ENCODE peak calls at places on chromosomes 1 and 21, in five cellular contexts. U is sigmoid colon, K is NCI-H1105 treated with DMSO at 0.1 percent for 48 hours, E is neural crest cell, Z is amniotic stem cell. Y is an unnamed sample.

GRCh38 chr1:172447641-172448040 is 3.8 kb upstream of the PIGC start:
- DNase-seq in Z (no peak), K (no peak), U (no peak), E (no peak), Y (no peak)

GRCh38 chr1:231200417-231201031 is 38.7 kb downstream of the TRIM67 start:
- DNase-seq in U (no peak), K (no peak), E (no peak), Z (no peak), Y (no peak)

GRCh38 chr1:226875641-226876295 is 5.4 kb downstream of the PSEN2 start:
- DNase-seq in E (no peak), K (peak), U (no peak), Z (no peak), Y (no peak)

GRCh38 chr1:201022178-201022823 is 1.2 kb downstream of the KIF21B start:
- DNase-seq in Z (no peak), K (no peak), E (no peak), U (no peak), Y (no peak)

GRCh38 chr1:169027607-169028320 is 78.7 kb upstream of the ATP1B1 start:
- DNase-seq in E (no peak), Z (no peak), K (no peak), U (no peak), Y (no peak)

GRCh38 chr1:19648689-19649088 is 4.6 kb downstream of the NBL1 start:
- DNase-seq in U (no peak), E (no peak), K (no peak), Z (no peak), Y (no peak)

GRCh38 chr1:112196731-112197130 is 199.3 kb upstream of the CTTNBP2NL start:
- DNase-seq in K (no peak), Z (no peak), U (no peak), E (no peak), Y (no peak)

GRCh38 chr1:18955442-18956188 is 861 bp downstream of the IFFO2 start:
- DNase-seq in Z (no peak), U (no peak), E (peak), K (peak), Y (no peak)

GRCh38 chr1:55073187-55073916 is 34.0 kb downstream of the PCSK9 start:
- DNase-seq in U (no peak), Z (no peak), E (no peak), K (no peak), Y (no peak)

GRCh38 chr1:20058531-20058930 is 11.5 kb upstream of the PLA2G5 start:
- DNase-seq in E (no peak), Z (no peak), U (no peak), K (no peak), Y (peak)

GRCh38 chr1:3313579-3313955 is 140.9 kb upstream of the ARHGEF16 start:
- DNase-seq in U (peak), Z (peak), K (no peak), E (no peak), Y (peak)

GRCh38 chr1:186093437-186093836 is 281.6 kb downstream of the TPR start:
- DNase-seq in Z (no peak), U (no peak), E (no peak), K (no peak), Y (no peak)

GRCh38 chr1:156484480-156485058 is 16.0 kb downstream of the MEF2D start:
- DNase-seq in Z (no peak), K (no peak), U (no peak), E (no peak), Y (no peak)

GRCh38 chr21:45542667-45543370 is 579 bp upstream of the SLC19A1 start:
- DNase-seq in U (peak), K (no peak), E (no peak), Z (no peak), Y (no peak)

GRCh38 chr1:56073614-56074356 is 505.6 kb downstream of the PLPP3 start:
- DNase-seq in E (no peak), U (peak), Z (peak), K (no peak), Y (peak)

GRCh38 chr1:910881-911721 is 12.6 kb upstream of the SAMD11 start:
- DNase-seq in K (no peak), U (peak), E (no peak), Z (no peak), Y (no peak)

GRCh38 chr1:18316764-18317163 is 164.0 kb upstream of the KLHDC7A start:
- DNase-seq in E (no peak), Z (no peak), K (no peak), U (no peak), Y (no peak)

GRCh38 chr1:153550827-153551512 is 1.9 kb upstream of the S100A3 start:
- DNase-seq in K (no peak), E (no peak), U (no peak), Z (no peak), Y (no peak)

Y was measured in BJ.